ENCODE peak calls at places on chromosome 1, in six cellular contexts. C is NCI-H510A; I is T47D; S is GOT3; N is SJSA1; H is activated T-helper 1 cell treated with anti-CD3 and anti-CD28 coated beads, Interleukin-2, amount 50 U/mL, for 16 hours. K is an unnamed sample.

GRCh38 chr1:116906812-116907211 is 2.9 kb upstream of the PTGFRN start:
- DNase-seq in H (no peak), N (no peak), I (no peak), S (no peak), C (no peak), K (no peak)

GRCh38 chr1:32464716-32465540 is at the start of gene ZBTB8B:
- DNase-seq in I (no peak), H (peak), S (no peak), C (peak), N (peak), K (peak)

GRCh38 chr1:24154215-24154614 is 11.3 kb upstream of the IL22RA1 start:
- DNase-seq in S (no peak), C (peak), H (no peak), I (no peak), N (no peak), K (no peak)

GRCh38 chr1:63782982-63783381 is 9.2 kb downstream of the ROR1 start:
- DNase-seq in N (no peak), C (no peak), S (no peak), I (no peak), H (no peak), K (no peak)

GRCh38 chr1:85386068-85386722 is 78.8 kb downstream of the DDAH1 start:
- DNase-seq in I (no peak), C (no peak), S (no peak), H (no peak), N (no peak), K (no peak)

GRCh38 chr1:165633624-165634023 is 2.6 kb downstream of the MGST3 start:
- DNase-seq in I (no peak), C (no peak), H (no peak), N (no peak), S (no peak), K (no peak)

GRCh38 chr1:214920337-214920736 is 162.2 kb upstream of the KCNK2 start:
- DNase-seq in N (no peak), I (no peak), C (no peak), S (no peak), H (no peak), K (no peak)

GRCh38 chr1:236523704-236524141 is at the start of gene LGALS8:
- DNase-seq in S (peak), C (peak), H (peak), I (peak), N (peak), K (peak)